ENCODE peak calls at places on chromosomes 11 and 22, in nine cellular contexts. One of them, this sample, is unnamed.

GRCh38 chr22:40714514-40714966 is 35.3 kb downstream of the MCHR1 start:
- DNase-seq in stomach: no peak
- DNase-seq in transverse colon: no peak
- DNase-seq in H1: no peak
- DNase-seq in esophagus muscularis mucosa: no peak
- DNase-seq in HCT116: no peak
- DNase-seq in upper lobe of left lung: no peak
- DNase-seq in prostate gland: no peak
- DNase-seq in suprapubic skin: no peak
- DNase-seq in this sample: no peak

GRCh38 chr22:24506802-24507438 is 11.8 kb downstream of the UPB1 start:
- DNase-seq in HCT116: no peak
- DNase-seq in upper lobe of left lung: no peak
- DNase-seq in esophagus muscularis mucosa: no peak
- DNase-seq in suprapubic skin: no peak
- DNase-seq in prostate gland: no peak
- DNase-seq in H1: no peak
- DNase-seq in stomach: no peak
- DNase-seq in transverse colon: no peak
- DNase-seq in this sample: no peak

GRCh38 chr22:33326540-33327295 is 268.5 kb upstream of the SYN3 start:
- DNase-seq in suprapubic skin: no peak
- DNase-seq in transverse colon: no peak
- DNase-seq in prostate gland: no peak
- DNase-seq in esophagus muscularis mucosa: no peak
- DNase-seq in HCT116: no peak
- DNase-seq in stomach: no peak
- DNase-seq in H1: no peak
- DNase-seq in upper lobe of left lung: no peak
- DNase-seq in this sample: no peak

GRCh38 chr11:4677948-4678347 is 19.7 kb downstream of the OR51E2 start:
- DNase-seq in prostate gland: peak; percentile 32
- DNase-seq in suprapubic skin: no peak
- DNase-seq in stomach: no peak
- DNase-seq in upper lobe of left lung: no peak
- DNase-seq in esophagus muscularis mucosa: no peak
- DNase-seq in HCT116: no peak
- DNase-seq in H1: no peak
- DNase-seq in transverse colon: no peak
- DNase-seq in this sample: no peak

GRCh38 chr11:11620966-11621880 is 582 bp downstream of the GALNT18 start:
- DNase-seq in esophagus muscularis mucosa: peak; percentile 92
- DNase-seq in transverse colon: peak; percentile 31
- DNase-seq in H1: no peak
- DNase-seq in prostate gland: peak; percentile 38
- DNase-seq in HCT116: no peak
- DNase-seq in upper lobe of left lung: peak; percentile 86
- DNase-seq in stomach: peak; percentile 33
- DNase-seq in suprapubic skin: no peak
- DNase-seq in this sample: no peak

GRCh38 chr11:46826310-46827044 is 19.6 kb downstream of the CKAP5 start:
- DNase-seq in stomach: peak; percentile 82
- DNase-seq in esophagus muscularis mucosa: peak; percentile 92
- DNase-seq in upper lobe of left lung: peak; percentile 96
- DNase-seq in HCT116: peak; percentile 33
- DNase-seq in prostate gland: peak; percentile 72
- DNase-seq in transverse colon: peak; percentile 86
- DNase-seq in H1: no peak
- DNase-seq in suprapubic skin: peak; percentile 85
- DNase-seq in this sample: no peak

GRCh38 chr22:29520851-29521250 is 32.7 kb downstream of the THOC5 start:
- DNase-seq in stomach: no peak
- DNase-seq in suprapubic skin: no peak
- DNase-seq in HCT116: no peak
- DNase-seq in prostate gland: no peak
- DNase-seq in esophagus muscularis mucosa: no peak
- DNase-seq in upper lobe of left lung: no peak
- DNase-seq in transverse colon: no peak
- DNase-seq in H1: no peak
- DNase-seq in this sample: no peak

GRCh38 chr11:122617926-122618325 is 37.6 kb upstream of the UBASH3B start:
- DNase-seq in stomach: no peak
- DNase-seq in H1: no peak
- DNase-seq in HCT116: no peak
- DNase-seq in upper lobe of left lung: no peak
- DNase-seq in prostate gland: no peak
- DNase-seq in transverse colon: no peak
- DNase-seq in suprapubic skin: no peak
- DNase-seq in esophagus muscularis mucosa: no peak
- DNase-seq in this sample: no peak

GRCh38 chr11:85665756-85666155 is 827 bp upstream of the CREBZF start:
- DNase-seq in upper lobe of left lung: no peak
- DNase-seq in H1: no peak
- DNase-seq in suprapubic skin: no peak
- DNase-seq in esophagus muscularis mucosa: no peak
- DNase-seq in HCT116: no peak
- DNase-seq in prostate gland: no peak
- DNase-seq in transverse colon: no peak
- DNase-seq in stomach: no peak
- DNase-seq in this sample: no peak

GRCh38 chr11:122652495-122652894 is 3.0 kb upstream of the UBASH3B start:
- DNase-seq in prostate gland: no peak
- DNase-seq in HCT116: no peak
- DNase-seq in stomach: no peak
- DNase-seq in transverse colon: no peak
- DNase-seq in H1: no peak
- DNase-seq in suprapubic skin: no peak
- DNase-seq in esophagus muscularis mucosa: no peak
- DNase-seq in upper lobe of left lung: no peak
- DNase-seq in this sample: no peak

GRCh38 chr11:131663403-131664200 is 293.2 kb downstream of the NTM start:
- DNase-seq in prostate gland: no peak
- DNase-seq in esophagus muscularis mucosa: no peak
- DNase-seq in stomach: no peak
- DNase-seq in H1: no peak
- DNase-seq in transverse colon: no peak
- DNase-seq in upper lobe of left lung: no peak
- DNase-seq in HCT116: no peak
- DNase-seq in suprapubic skin: no peak
- DNase-seq in this sample: no peak

GRCh38 chr11:72580648-72580950 is 93.6 kb downstream of the PDE2A start:
- DNase-seq in prostate gland: no peak
- DNase-seq in stomach: no peak
- DNase-seq in H1: no peak
- DNase-seq in transverse colon: no peak
- DNase-seq in upper lobe of left lung: no peak
- DNase-seq in suprapubic skin: peak; percentile 31
- DNase-seq in esophagus muscularis mucosa: no peak
- DNase-seq in HCT116: no peak
- DNase-seq in this sample: no peak

GRCh38 chr11:135033545-135033944 is 621.5 kb upstream of the B3GAT1 start:
- DNase-seq in prostate gland: no peak
- DNase-seq in stomach: no peak
- DNase-seq in transverse colon: no peak
- DNase-seq in HCT116: no peak
- DNase-seq in upper lobe of left lung: no peak
- DNase-seq in H1: peak; percentile 54
- DNase-seq in esophagus muscularis mucosa: peak; percentile 66
- DNase-seq in suprapubic skin: no peak
- DNase-seq in this sample: no peak

GRCh38 chr22:39234867-39235687 is 9.7 kb downstream of the PDGFB start:
- DNase-seq in transverse colon: peak; percentile 63
- DNase-seq in prostate gland: peak; percentile 78
- DNase-seq in HCT116: no peak
- DNase-seq in suprapubic skin: peak; percentile 88
- DNase-seq in esophagus muscularis mucosa: no peak
- DNase-seq in H1: no peak
- DNase-seq in upper lobe of left lung: peak; percentile 87
- DNase-seq in stomach: peak; percentile 75
- DNase-seq in this sample: no peak

GRCh38 chr11:9057032-9057431 is 34.4 kb downstream of the SCUBE2 start:
- DNase-seq in H1: no peak
- DNase-seq in HCT116: no peak
- DNase-seq in upper lobe of left lung: no peak
- DNase-seq in stomach: no peak
- DNase-seq in transverse colon: no peak
- DNase-seq in esophagus muscularis mucosa: no peak
- DNase-seq in suprapubic skin: no peak
- DNase-seq in prostate gland: no peak
- DNase-seq in this sample: no peak
- H3K27ac ChIP-seq in H1: no peak overlapping the region
- H3K27ac ChIP-seq in HCT116: no peak overlapping the region
- H3K27ac ChIP-seq in upper lobe of left lung: no peak overlapping the region
- H3K27ac ChIP-seq in stomach: no peak overlapping the region
- H3K27ac ChIP-seq in transverse colon: no peak overlapping the region
- H3K27ac ChIP-seq in esophagus muscularis mucosa: no peak overlapping the region
- H3K27ac ChIP-seq in suprapubic skin: no peak overlapping the region
- H3K27ac ChIP-seq in prostate gland: no peak overlapping the region
- H3K27ac ChIP-seq in this sample: no peak overlapping the region

GRCh38 chr11:6637871-6638270 is 17.7 kb downstream of the DCHS1 start:
- DNase-seq in HCT116: no peak
- DNase-seq in upper lobe of left lung: no peak
- DNase-seq in esophagus muscularis mucosa: no peak
- DNase-seq in H1: no peak
- DNase-seq in prostate gland: no peak
- DNase-seq in transverse colon: no peak
- DNase-seq in suprapubic skin: no peak
- DNase-seq in stomach: peak; percentile 67
- DNase-seq in this sample: no peak

GRCh38 chr11:6640985-6641701 is 14.5 kb downstream of the DCHS1 start:
- DNase-seq in upper lobe of left lung: peak; percentile 76
- DNase-seq in prostate gland: no peak
- DNase-seq in stomach: no peak
- DNase-seq in transverse colon: no peak
- DNase-seq in esophagus muscularis mucosa: no peak
- DNase-seq in HCT116: no peak
- DNase-seq in H1: no peak
- DNase-seq in suprapubic skin: no peak
- DNase-seq in this sample: no peak

GRCh38 chr11:6640036-6640984 is 15.3 kb downstream of the DCHS1 start:
- DNase-seq in H1: no peak
- DNase-seq in prostate gland: no peak
- DNase-seq in suprapubic skin: no peak
- DNase-seq in upper lobe of left lung: peak; percentile 40
- DNase-seq in HCT116: no peak
- DNase-seq in stomach: no peak
- DNase-seq in transverse colon: no peak
- DNase-seq in esophagus muscularis mucosa: no peak
- DNase-seq in this sample: no peak

GRCh38 chr11:6636480-6636879 is 17.3 kb upstream of the TPP1 start:
- DNase-seq in suprapubic skin: no peak
- DNase-seq in prostate gland: no peak
- DNase-seq in esophagus muscularis mucosa: no peak
- DNase-seq in H1: no peak
- DNase-seq in HCT116: no peak
- DNase-seq in stomach: no peak
- DNase-seq in upper lobe of left lung: no peak
- DNase-seq in transverse colon: no peak
- DNase-seq in this sample: no peak

GRCh38 chr11:6638437-6638836 is 17.2 kb downstream of the DCHS1 start:
- DNase-seq in stomach: no peak
- DNase-seq in H1: no peak
- DNase-seq in upper lobe of left lung: no peak
- DNase-seq in esophagus muscularis mucosa: no peak
- DNase-seq in prostate gland: no peak
- DNase-seq in transverse colon: no peak
- DNase-seq in HCT116: no peak
- DNase-seq in suprapubic skin: no peak
- DNase-seq in this sample: no peak
- H3K27me3 ChIP-seq in stomach: no peaks in the 10 kb centered on the region
- H3K27me3 ChIP-seq in H1: no peaks in the 10 kb centered on the region
- H3K27me3 ChIP-seq in upper lobe of left lung: no peaks in the 10 kb centered on the region
- H3K27me3 ChIP-seq in esophagus muscularis mucosa: no peaks in the 10 kb centered on the region
- H3K27me3 ChIP-seq in prostate gland: no peaks in the 10 kb centered on the region
- H3K27me3 ChIP-seq in transverse colon: no peaks in the 10 kb centered on the region
- H3K27me3 ChIP-seq in HCT116: no peaks in the 10 kb centered on the region
- H3K27me3 ChIP-seq in suprapubic skin: no peaks in the 10 kb centered on the region
- H3K27me3 ChIP-seq in this sample: peaks cover 5% of the 10 kb centered on the region

DNA sequence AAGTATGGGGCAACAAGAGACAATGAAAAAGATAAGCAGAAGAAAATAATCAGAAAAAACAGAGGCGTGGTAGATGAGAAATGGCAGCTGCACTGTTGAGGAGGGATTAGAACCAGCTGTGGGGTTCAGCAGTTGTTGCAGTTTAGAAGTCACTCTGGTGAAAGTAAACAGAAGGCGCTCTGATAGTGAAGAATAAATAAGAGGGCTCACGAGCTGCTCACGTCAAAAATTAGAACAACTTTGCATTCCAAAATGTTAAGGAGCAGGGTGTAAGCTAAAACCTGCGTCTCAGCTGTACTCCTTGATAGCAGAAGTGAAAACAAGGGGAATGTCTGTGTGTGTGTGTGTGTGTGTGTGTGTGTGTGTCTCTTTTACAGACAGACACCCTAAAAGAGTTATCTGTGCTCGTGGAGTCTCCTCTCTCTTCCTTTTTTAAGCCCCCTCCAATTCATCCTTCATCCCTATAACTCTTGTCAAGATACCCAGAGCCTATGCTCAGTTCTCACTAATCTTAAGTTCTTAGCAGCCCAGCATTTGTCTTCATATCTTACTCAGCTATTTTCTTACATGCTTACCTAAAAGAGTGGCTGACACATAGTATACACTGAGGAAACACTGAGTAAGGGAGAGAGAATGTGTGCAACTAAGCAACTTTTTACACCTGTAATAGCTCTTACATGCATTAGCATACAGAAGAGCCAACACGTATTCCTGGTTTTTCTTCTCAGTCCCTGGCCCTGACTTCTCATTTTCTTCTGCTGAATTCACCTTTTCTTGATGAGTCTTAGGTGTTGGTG is 8.9 kb downstream of the TTC17 start:
- DNase-seq in transverse colon: no peak
- DNase-seq in upper lobe of left lung: no peak
- DNase-seq in esophagus muscularis mucosa: no peak
- DNase-seq in stomach: no peak
- DNase-seq in suprapubic skin: no peak
- DNase-seq in prostate gland: no peak
- DNase-seq in H1: no peak
- DNase-seq in HCT116: no peak
- DNase-seq in this sample: no peak
- TF ChIP-seq POLR2AphosphoS5 in transverse colon: no peak
- TF ChIP-seq POLR2AphosphoS5 in upper lobe of left lung: no peak
- TF ChIP-seq POLR2AphosphoS5 in esophagus muscularis mucosa: no peak
- TF ChIP-seq POLR2AphosphoS5 in stomach: no peak
- TF ChIP-seq POLR2AphosphoS5 in suprapubic skin: no peak
- TF ChIP-seq POLR2AphosphoS5 in prostate gland: no peak
- TF ChIP-seq POLR2AphosphoS5 in H1: no peak
- TF ChIP-seq POLR2AphosphoS5 in HCT116: no peak
- TF ChIP-seq POLR2AphosphoS5 in this sample: no peak

DNA sequence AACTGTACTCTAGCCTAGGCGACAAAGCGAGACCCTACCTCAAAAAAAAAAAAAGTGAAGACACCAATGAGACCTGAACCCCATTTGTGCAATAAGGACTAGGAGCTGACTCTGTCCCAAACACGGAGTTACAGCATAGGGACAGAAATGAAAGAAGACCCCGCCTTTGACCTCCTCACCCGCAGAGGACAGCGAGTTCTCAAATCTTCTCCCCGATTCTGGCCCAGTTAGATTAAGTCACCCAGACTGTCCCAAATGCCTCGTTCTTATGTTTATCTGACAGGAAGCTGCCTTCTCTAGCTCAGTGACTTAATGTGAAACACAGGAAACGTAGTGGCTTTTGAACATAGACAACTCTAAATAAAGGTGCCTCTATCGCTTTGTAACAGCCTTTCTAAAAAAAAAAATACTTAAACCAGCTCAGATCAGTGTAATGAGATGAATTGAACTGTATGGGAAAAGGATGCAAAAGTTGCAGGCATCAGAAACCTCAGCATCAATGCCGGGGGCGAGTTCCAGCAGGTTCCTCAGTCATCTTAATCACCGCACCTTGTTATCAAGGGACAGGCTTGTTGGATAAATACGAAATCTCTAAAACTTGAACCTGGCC is 10.6 kb downstream of the MYH9 start:
- DNase-seq in transverse colon: no peak
- DNase-seq in upper lobe of left lung: no peak
- DNase-seq in HCT116: no peak
- DNase-seq in H1: no peak
- DNase-seq in suprapubic skin: no peak
- DNase-seq in esophagus muscularis mucosa: no peak
- DNase-seq in prostate gland: no peak
- DNase-seq in stomach: no peak
- DNase-seq in this sample: no peak
- H3K27ac ChIP-seq in transverse colon: peak overlapping the region; percentile 96
- H3K27ac ChIP-seq in upper lobe of left lung: peak overlapping the region; percentile 88
- H3K27ac ChIP-seq in HCT116: no peak overlapping the region
- H3K27ac ChIP-seq in H1: no peak overlapping the region
- H3K27ac ChIP-seq in suprapubic skin: peak overlapping the region; percentile 3
- H3K27ac ChIP-seq in esophagus muscularis mucosa: peak overlapping the region; percentile 95
- H3K27ac ChIP-seq in prostate gland: peak overlapping the region; percentile 68
- H3K27ac ChIP-seq in stomach: peak overlapping the region; percentile 62
- H3K27ac ChIP-seq in this sample: peak overlapping the region; percentile 63